ENCODE peak calls at places on chromosomes 1 and 21, in seven cellular contexts. H is heart left ventricle, E is RWPE2, L is H9, T is tibial artery, X is Peyer's patch, O is cardiac muscle cell. N is an unnamed sample. For H3K4me1, the result is how much of the 10 kb centered on the place peaks cover.

GRCh38 chr1:48677306-48678287 is 99.1 kb downstream of the BEND5 start:
- DNase-seq in X (peak), O (peak), E (no peak), T (peak), H (peak), L (peak), N (peak)

GRCh38 chr1:213986925-213987250 is 885 bp upstream of the PROX1 start:
- DNase-seq in X (no peak), E (no peak), L (no peak), O (no peak), T (no peak), H (no peak), N (no peak)

GRCh38 chr1:209328178-209328577 is 255.3 kb upstream of the CAMK1G start:
- DNase-seq in L (no peak), H (no peak), X (no peak), T (no peak), E (no peak), O (no peak), N (no peak)

GRCh38 chr1:34683616-34684015 is 71.2 kb upstream of the GJB5 start:
- DNase-seq in O (no peak), T (no peak), X (no peak), H (no peak), L (no peak), E (no peak), N (no peak)

GRCh38 chr1:175124842-175125241 is 57.2 kb downstream of the TNN start:
- DNase-seq in X (no peak), T (no peak), L (no peak), O (peak), E (no peak), H (no peak), N (no peak)

GRCh38 chr1:17744666-17745563 is 10.2 kb upstream of the ACTL8 start:
- DNase-seq in L (no peak), E (no peak), O (no peak), H (peak), X (no peak), T (no peak), N (no peak)

GRCh38 chr1:204882479-204882878 is 11.8 kb downstream of the NFASC start:
- DNase-seq in L (no peak), X (no peak), H (no peak), T (no peak), O (no peak), E (no peak), N (peak)

GRCh38 chr1:191255354-191256057 is 777.8 kb upstream of the BRINP3 start:
- DNase-seq in H (no peak), E (no peak), L (no peak), T (no peak), X (no peak), O (no peak), N (no peak)

GRCh38 chr1:38046884-38047602 is 450 bp upstream of the POU3F1 start:
- DNase-seq in H (peak), T (peak), O (peak), X (peak), L (peak), E (peak), N (peak)

GRCh38 chr1:85109475-85109874 is 61.2 kb upstream of the MCOLN3 start:
- DNase-seq in X (peak), T (peak), E (no peak), L (peak), O (peak), H (no peak), N (peak)

GRCh38 chr1:11858968-11859871 is 475 bp upstream of the NPPB start:
- DNase-seq in H (peak), O (peak), L (peak), T (no peak), E (no peak), X (peak), N (no peak)

GRCh38 chr1:23343246-23344110 is 606 bp downstream of the HNRNPR start:
- DNase-seq in L (peak), H (no peak), T (no peak), X (peak), E (no peak), O (peak), N (peak)

GRCh38 chr1:109112056-109112651 is 1.8 kb upstream of the ELAPOR1 start:
- DNase-seq in T (no peak), H (no peak), E (no peak), X (no peak), O (peak), L (no peak), N (no peak)

GRCh38 chr1:96352733-96353132 is 368.9 kb upstream of the PTBP2 start:
- DNase-seq in O (no peak), X (no peak), L (no peak), T (no peak), H (no peak), E (no peak), N (no peak)

GRCh38 chr21:44521928-44522752 is 17.9 kb downstream of the KRTAP10-1 start:
- DNase-seq in X (peak), O (no peak), T (peak), L (peak), E (peak), H (peak), N (no peak)

GRCh38 chr1:207825719-207826556 is 74.1 kb downstream of the CD46 start:
- DNase-seq in X (peak), L (no peak), H (peak), T (peak), O (peak), E (no peak), N (peak)
- H3K4me1 ChIP-seq in X (under half), L (under half), H (half or more), T (half or more), O (under half), E (under half), N (under half)

GRCh38 chr1:51618715-51619114 is 1.8 kb downstream of the OSBPL9 start:
- DNase-seq in T (no peak), O (no peak), E (no peak), X (no peak), L (no peak), H (no peak), N (no peak)

GRCh38 chr1:51621161-51621560 is 4.3 kb downstream of the OSBPL9 start:
- DNase-seq in H (no peak), T (no peak), E (no peak), O (no peak), L (peak), X (no peak), N (no peak)

GRCh38 chr1:51622455-51622913 is 5.6 kb downstream of the OSBPL9 start:
- DNase-seq in H (no peak), E (peak), X (peak), O (peak), T (peak), L (peak), N (peak)

GRCh38 chr1:51621841-51622454 is 5.1 kb downstream of the OSBPL9 start:
- DNase-seq in O (no peak), H (no peak), T (no peak), E (no peak), L (no peak), X (no peak), N (no peak)

GRCh38 chr1:51620470-51620869 is 3.6 kb downstream of the OSBPL9 start:
- DNase-seq in X (no peak), T (no peak), E (no peak), L (no peak), O (no peak), H (no peak), N (no peak)
- H3K4me1 ChIP-seq in X (under half), T (half or more), E (half or more), L (under half), O (under half), H (half or more), N (half or more)

GRCh38 chr1:160885080-160885479 is at the start of gene ITLN1:
- DNase-seq in X (no peak), L (no peak), E (no peak), T (no peak), O (no peak), H (no peak), N (no peak)
- H3K4me1 ChIP-seq in X (under half), L (under half), E (under half), T (under half), O (under half), H (under half), N (under half)

GRCh38 chr1:39269791-39270342 is 65.4 kb downstream of the MACF1 start:
- DNase-seq in L (no peak), T (no peak), O (peak), H (no peak), E (no peak), X (peak), N (no peak)
- H3K4me1 ChIP-seq in L (under half), T (half or more), O (under half), H (half or more), E (under half), X (under half), N (under half)

GRCh38 chr1:55724551-55725325 is 509.6 kb upstream of the USP24 start:
- DNase-seq in H (no peak), L (no peak), O (peak), X (no peak), E (no peak), T (no peak), N (no peak)
- H3K4me1 ChIP-seq in H (under half), L (under half), O (under half), X (under half), E (under half), T (under half), N (under half)

DNA sequence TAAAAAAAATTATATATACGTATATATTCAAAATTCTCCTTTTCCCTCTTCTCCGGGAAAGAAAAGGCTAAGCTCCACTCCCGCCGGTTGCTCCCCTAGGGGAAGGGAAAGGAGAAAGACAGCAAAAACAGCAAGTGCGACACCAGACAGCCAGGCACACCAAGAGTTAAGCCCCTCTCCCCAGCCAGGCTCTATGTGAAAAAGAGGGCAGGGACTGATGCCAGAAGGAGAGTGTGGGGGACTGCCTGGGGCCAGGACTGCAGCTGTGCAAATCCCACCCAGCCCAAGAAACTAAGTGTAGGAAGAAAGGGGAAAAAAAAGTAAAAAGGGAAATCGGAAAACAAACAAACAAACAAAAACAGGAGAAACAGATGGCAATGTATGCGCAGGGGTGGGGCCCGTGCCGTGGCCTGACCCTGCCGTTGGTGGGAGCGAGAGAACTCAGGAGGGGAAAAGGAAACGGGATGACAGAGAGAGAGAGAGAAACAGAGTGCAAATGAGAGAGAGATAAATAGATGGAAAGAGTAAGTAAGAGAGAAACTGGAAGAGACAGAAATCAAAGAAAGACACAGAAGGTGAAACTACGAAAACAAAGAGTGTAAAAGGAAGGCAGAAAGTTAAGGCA is 27.6 kb upstream of the FMO1 start:
- DNase-seq in L (peak), X (no peak), T (no peak), E (no peak), H (peak), O (peak), N (no peak)
- H3K4me1 ChIP-seq in L (under half), X (under half), T (half or more), E (under half), H (under half), O (under half), N (under half)

N was measured in right lobe of liver.